ENCODE peak calls at places on chromosomes 4 and X, in five cellular contexts. B, S, I, C and X are unnamed samples.
A peak's percentile ranks its signal among the peaks of the same experiment; 100 is the strongest.

GRCh38 chr4:77001907-77002306 is 52.4 kb downstream of the SEPTIN11 start:
- DNase-seq in S (peak; percentile 73), I (no peak), B (no peak), C (no peak), X (no peak)

GRCh38 chrX:16164748-16165147 is 2.5 kb upstream of the MAGEB17 start:
- DNase-seq in B (no peak), S (no peak), C (no peak), I (no peak), X (no peak)

GRCh38 chr4:139177049-139177887 is at the start of gene ELF2:
- DNase-seq in B (peak; percentile 74), I (peak; percentile 81), S (peak; percentile 66), C (peak; percentile 91), X (peak; percentile 98)

GRCh38 chrX:2521092-2521926 is 20.5 kb upstream of the DHRSX start:
- DNase-seq in C (no peak), I (no peak), B (no peak), S (no peak), X (no peak)

GRCh38 chr4:86717651-86718050 is 123.5 kb downstream of the PTPN13 start:
- DNase-seq in B (no peak), C (no peak), I (no peak), S (no peak), X (no peak)

GRCh38 chrX:139831689-139832456 is 101.0 kb downstream of the ATP11C start:
- DNase-seq in B (no peak), C (no peak), S (peak; percentile 28), I (no peak), X (no peak)

GRCh38 chr4:109302366-109303140 is at the start of gene COL25A1:
- DNase-seq in B (no peak), I (peak; percentile 27), S (peak; percentile 12), C (peak; percentile 34), X (peak; percentile 69)

GRCh38 chr4:6270691-6271121 is 1.1 kb downstream of the WFS1 start:
- DNase-seq in S (no peak), B (no peak), C (no peak), I (no peak), X (no peak)

GRCh38 chr4:40283413-40283812 is 51.7 kb upstream of the CHRNA9 start:
- DNase-seq in B (no peak), S (peak; percentile 22), C (no peak), I (no peak), X (no peak)

GRCh38 chrX:154020500-154021115 is 906 bp upstream of the IRAK1 start:
- DNase-seq in C (no peak), S (no peak), B (no peak), I (no peak), X (no peak)

GRCh38 chr4:37561803-37562207 is 124.4 kb downstream of the RELL1 start:
- DNase-seq in S (peak; percentile 99), B (no peak), I (no peak), C (no peak), X (no peak)

GRCh38 chrX:153967536-153968214 is 3.9 kb downstream of the HCFC1 start:
- DNase-seq in B (no peak), C (no peak), I (peak; percentile 41), S (no peak), X (peak; percentile 48)

GRCh38 chr4:954211-955020 is 19.0 kb downstream of the DGKQ start:
- DNase-seq in I (no peak), C (no peak), S (no peak), B (no peak), X (no peak)

GRCh38 chr4:83686166-83686565 is 150.3 kb downstream of the GPAT3 start:
- DNase-seq in C (no peak), B (no peak), S (peak; percentile 55), I (no peak), X (no peak)

GRCh38 chr4:109629775-109630174 is 69.7 kb downstream of the MCUB start:
- DNase-seq in B (no peak), I (no peak), S (no peak), C (no peak), X (no peak)

GRCh38 chr4:81421346-81422218 is 50.1 kb downstream of the RASGEF1B start:
- DNase-seq in S (peak; percentile 98), C (no peak), B (no peak), I (no peak), X (no peak)

GRCh38 chr4:19832388-19832787 is 419.3 kb upstream of the SLIT2 start:
- DNase-seq in C (no peak), I (no peak), B (no peak), S (peak; percentile 11), X (no peak)

GRCh38 chr4:113060853-113061252 is 11.4 kb downstream of the ANK2 start:
- DNase-seq in B (no peak), I (no peak), C (no peak), S (no peak), X (no peak)

GRCh38 chrX:153944140-153944799 is at the start of gene RENBP:
- DNase-seq in S (no peak), B (no peak), C (peak; percentile 29), I (peak; percentile 35), X (no peak)

GRCh38 chr4:3847211-3847940 is 81.2 kb downstream of the ADRA2C start:
- DNase-seq in C (no peak), I (no peak), B (no peak), S (no peak), X (no peak)

GRCh38 chr4:23579166-23579565 is 310.7 kb downstream of the PPARGC1A start:
- DNase-seq in S (no peak), B (no peak), I (no peak), C (no peak), X (no peak)

GRCh38 chr4:150212927-150213326 is 134.7 kb downstream of the DCLK2 start:
- DNase-seq in B (no peak), S (peak; percentile 87), I (no peak), C (no peak), X (no peak)

GRCh38 chr4:152257601-152258066 is 278.3 kb downstream of the FBXW7 start:
- DNase-seq in C (no peak), B (no peak), S (peak; percentile 70), I (no peak), X (no peak)

GRCh38 chr4:100428051-100428450 is 89.8 kb downstream of the EMCN start:
- DNase-seq in S (peak; percentile 98), C (no peak), B (no peak), I (no peak), X (peak; percentile 30)

GRCh38 chrX:79443121-79443520 is 76.0 kb upstream of the ITM2A start:
- DNase-seq in S (no peak), I (no peak), C (no peak), B (no peak), X (no peak)